ENCODE peak calls at places on chromosomes 1 and 21, in ten cellular contexts. One of them, this sample, is unnamed.

GRCh38 chr1:38454749-38455441 is 404.7 kb downstream of the RRAGC start:
- DNase-seq in A549: no peak
- DNase-seq in tibial nerve: no peak
- DNase-seq in adrenal gland: no peak
- DNase-seq in prostate gland: no peak
- DNase-seq in suprapubic skin: no peak
- DNase-seq in stomach: no peak
- DNase-seq in thyroid gland: no peak
- DNase-seq in transverse colon: no peak
- DNase-seq in HCT116: no peak
- DNase-seq in this sample: no peak

GRCh38 chr1:157429841-157430240 is 122.5 kb downstream of the FCRL5 start:
- DNase-seq in thyroid gland: no peak
- DNase-seq in prostate gland: no peak
- DNase-seq in suprapubic skin: no peak
- DNase-seq in stomach: no peak
- DNase-seq in tibial nerve: no peak
- DNase-seq in A549: no peak
- DNase-seq in HCT116: no peak
- DNase-seq in transverse colon: no peak
- DNase-seq in adrenal gland: no peak
- DNase-seq in this sample: no peak

GRCh38 chr1:88646852-88647645 is 37.0 kb upstream of the PKN2 start:
- DNase-seq in thyroid gland: no peak
- DNase-seq in stomach: no peak
- DNase-seq in A549: no peak
- DNase-seq in prostate gland: no peak
- DNase-seq in transverse colon: no peak
- DNase-seq in suprapubic skin: no peak
- DNase-seq in adrenal gland: no peak
- DNase-seq in HCT116: no peak
- DNase-seq in tibial nerve: no peak
- DNase-seq in this sample: no peak

GRCh38 chr21:31873275-31873695 is 465 bp downstream of the HUNK start:
- DNase-seq in thyroid gland: peak
- DNase-seq in suprapubic skin: no peak
- DNase-seq in HCT116: no peak
- DNase-seq in tibial nerve: no peak
- DNase-seq in transverse colon: peak
- DNase-seq in prostate gland: peak
- DNase-seq in stomach: no peak
- DNase-seq in A549: peak
- DNase-seq in adrenal gland: no peak
- DNase-seq in this sample: no peak

GRCh38 chr1:79364896-79365295 is 358.4 kb upstream of the ADGRL4 start:
- DNase-seq in thyroid gland: no peak
- DNase-seq in transverse colon: no peak
- DNase-seq in stomach: no peak
- DNase-seq in prostate gland: no peak
- DNase-seq in suprapubic skin: no peak
- DNase-seq in adrenal gland: no peak
- DNase-seq in tibial nerve: no peak
- DNase-seq in A549: no peak
- DNase-seq in HCT116: no peak
- DNase-seq in this sample: no peak

GRCh38 chr1:46084553-46085448 is 47.6 kb downstream of the PIK3R3 start:
- DNase-seq in A549: no peak
- DNase-seq in tibial nerve: no peak
- DNase-seq in HCT116: no peak
- DNase-seq in prostate gland: no peak
- DNase-seq in suprapubic skin: no peak
- DNase-seq in stomach: no peak
- DNase-seq in adrenal gland: no peak
- DNase-seq in transverse colon: no peak
- DNase-seq in thyroid gland: no peak
- DNase-seq in this sample: no peak

GRCh38 chr1:8560611-8561544 is 243.0 kb downstream of the SLC45A1 start:
- DNase-seq in stomach: no peak
- DNase-seq in HCT116: peak
- DNase-seq in prostate gland: peak
- DNase-seq in tibial nerve: no peak
- DNase-seq in thyroid gland: no peak
- DNase-seq in adrenal gland: peak
- DNase-seq in transverse colon: no peak
- DNase-seq in suprapubic skin: no peak
- DNase-seq in A549: peak
- DNase-seq in this sample: no peak

GRCh38 chr1:180912801-180913616 is at the start of gene KIAA1614:
- DNase-seq in adrenal gland: no peak
- DNase-seq in prostate gland: no peak
- DNase-seq in stomach: no peak
- DNase-seq in transverse colon: no peak
- DNase-seq in A549: no peak
- DNase-seq in HCT116: no peak
- DNase-seq in thyroid gland: peak
- DNase-seq in tibial nerve: no peak
- DNase-seq in suprapubic skin: peak
- DNase-seq in this sample: peak

GRCh38 chr1:151056149-151056548 is 3.3 kb downstream of the CDC42SE1 start:
- DNase-seq in suprapubic skin: no peak
- DNase-seq in HCT116: no peak
- DNase-seq in stomach: no peak
- DNase-seq in thyroid gland: no peak
- DNase-seq in prostate gland: no peak
- DNase-seq in transverse colon: no peak
- DNase-seq in adrenal gland: no peak
- DNase-seq in tibial nerve: no peak
- DNase-seq in A549: no peak
- DNase-seq in this sample: no peak

GRCh38 chr1:151055581-151055980 is 3.8 kb downstream of the CDC42SE1 start:
- DNase-seq in transverse colon: no peak
- DNase-seq in stomach: no peak
- DNase-seq in tibial nerve: no peak
- DNase-seq in adrenal gland: no peak
- DNase-seq in prostate gland: no peak
- DNase-seq in suprapubic skin: no peak
- DNase-seq in HCT116: no peak
- DNase-seq in A549: no peak
- DNase-seq in thyroid gland: no peak
- DNase-seq in this sample: no peak

GRCh38 chr1:151051356-151052009 is 3.9 kb downstream of the C1orf56 start:
- DNase-seq in A549: no peak
- DNase-seq in stomach: no peak
- DNase-seq in adrenal gland: no peak
- DNase-seq in HCT116: no peak
- DNase-seq in transverse colon: no peak
- DNase-seq in tibial nerve: no peak
- DNase-seq in prostate gland: no peak
- DNase-seq in thyroid gland: no peak
- DNase-seq in suprapubic skin: no peak
- DNase-seq in this sample: no peak

GRCh38 chr1:151056574-151056973 is 2.8 kb downstream of the CDC42SE1 start:
- DNase-seq in thyroid gland: no peak
- DNase-seq in stomach: no peak
- DNase-seq in prostate gland: peak
- DNase-seq in tibial nerve: no peak
- DNase-seq in suprapubic skin: no peak
- DNase-seq in HCT116: no peak
- DNase-seq in A549: no peak
- DNase-seq in transverse colon: peak
- DNase-seq in adrenal gland: no peak
- DNase-seq in this sample: no peak

DNA sequence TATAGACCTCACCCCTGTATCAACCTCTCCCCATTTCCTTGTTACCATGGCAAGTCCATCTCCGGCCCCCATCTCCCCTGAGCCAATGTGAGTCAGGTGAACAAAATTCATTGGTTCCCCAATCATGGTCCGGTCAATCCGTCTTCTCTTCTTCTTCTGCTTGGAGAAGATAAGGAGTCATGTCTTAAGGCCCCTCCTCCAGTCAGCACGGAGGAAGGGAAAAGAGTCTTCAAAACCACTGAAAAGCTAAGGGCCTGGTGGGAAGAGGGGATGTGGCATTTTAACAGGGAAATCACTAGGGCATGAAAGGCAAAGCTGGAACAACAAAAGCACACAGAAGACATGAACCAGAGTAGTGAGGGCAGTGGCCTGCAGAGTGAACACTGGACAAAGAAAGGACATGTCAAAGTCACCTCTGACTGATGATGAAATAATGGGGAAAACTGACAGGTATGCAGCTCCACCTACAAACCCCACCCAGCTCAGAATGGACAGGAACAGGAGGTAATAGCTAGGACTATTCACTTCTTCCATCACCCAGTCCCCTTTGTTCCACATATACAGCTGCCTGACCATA is 4.4 kb downstream of the CDC42SE1 start:
- DNase-seq in stomach: no peak
- DNase-seq in thyroid gland: no peak
- DNase-seq in HCT116: no peak
- DNase-seq in transverse colon: no peak
- DNase-seq in adrenal gland: no peak
- DNase-seq in suprapubic skin: no peak
- DNase-seq in A549: no peak
- DNase-seq in prostate gland: no peak
- DNase-seq in tibial nerve: no peak
- DNase-seq in this sample: no peak
- TF ChIP-seq POLR2A in stomach: no peak
- TF ChIP-seq POLR2A in thyroid gland: no peak
- TF ChIP-seq POLR2A in HCT116: no peak
- TF ChIP-seq POLR2A in transverse colon: no peak
- TF ChIP-seq POLR2A in adrenal gland: no peak
- TF ChIP-seq POLR2A in suprapubic skin: no peak
- TF ChIP-seq POLR2A in A549: no peak
- TF ChIP-seq POLR2A in prostate gland: no peak
- TF ChIP-seq POLR2A in tibial nerve: no peak
- TF ChIP-seq POLR2A in this sample: no peak

GRCh38 chr1:34983700-34984355 is 1.3 kb downstream of the TMEM35B start:
- DNase-seq in transverse colon: no peak
- DNase-seq in suprapubic skin: no peak
- DNase-seq in HCT116: no peak
- DNase-seq in stomach: no peak
- DNase-seq in tibial nerve: no peak
- DNase-seq in prostate gland: no peak
- DNase-seq in adrenal gland: no peak
- DNase-seq in A549: no peak
- DNase-seq in thyroid gland: peak
- DNase-seq in this sample: no peak
- TF ChIP-seq POLR2A in transverse colon: no peak
- TF ChIP-seq POLR2A in suprapubic skin: no peak
- TF ChIP-seq POLR2A in HCT116: no peak
- TF ChIP-seq POLR2A in stomach: no peak
- TF ChIP-seq POLR2A in tibial nerve: no peak
- TF ChIP-seq POLR2A in prostate gland: no peak
- TF ChIP-seq POLR2A in adrenal gland: no peak
- TF ChIP-seq POLR2A in A549: no peak
- TF ChIP-seq POLR2A in thyroid gland: no peak
- TF ChIP-seq POLR2A in this sample: no peak

GRCh38 chr1:10793129-10793651 is 3.3 kb downstream of the CASZ1 start:
- DNase-seq in A549: no peak
- DNase-seq in transverse colon: peak
- DNase-seq in HCT116: no peak
- DNase-seq in stomach: peak
- DNase-seq in prostate gland: peak
- DNase-seq in suprapubic skin: no peak
- DNase-seq in thyroid gland: no peak
- DNase-seq in tibial nerve: no peak
- DNase-seq in adrenal gland: no peak
- DNase-seq in this sample: no peak

GRCh38 chr1:10796029-10796944 is at the start of gene CASZ1:
- DNase-seq in tibial nerve: peak
- DNase-seq in A549: peak
- DNase-seq in transverse colon: peak
- DNase-seq in suprapubic skin: no peak
- DNase-seq in prostate gland: peak
- DNase-seq in thyroid gland: peak
- DNase-seq in HCT116: peak
- DNase-seq in stomach: peak
- DNase-seq in adrenal gland: peak
- DNase-seq in this sample: peak

GRCh38 chr1:10795305-10796021 is 983 bp downstream of the CASZ1 start:
- DNase-seq in thyroid gland: peak
- DNase-seq in prostate gland: peak
- DNase-seq in A549: no peak
- DNase-seq in transverse colon: peak
- DNase-seq in stomach: no peak
- DNase-seq in suprapubic skin: no peak
- DNase-seq in HCT116: no peak
- DNase-seq in adrenal gland: no peak
- DNase-seq in tibial nerve: no peak
- DNase-seq in this sample: peak

GRCh38 chr1:10791117-10791951 is 5.1 kb downstream of the CASZ1 start:
- DNase-seq in A549: no peak
- DNase-seq in thyroid gland: no peak
- DNase-seq in suprapubic skin: no peak
- DNase-seq in transverse colon: no peak
- DNase-seq in tibial nerve: no peak
- DNase-seq in prostate gland: peak
- DNase-seq in adrenal gland: no peak
- DNase-seq in stomach: no peak
- DNase-seq in HCT116: no peak
- DNase-seq in this sample: no peak

GRCh38 chr1:10794724-10795304 is 1.6 kb downstream of the CASZ1 start:
- DNase-seq in tibial nerve: no peak
- DNase-seq in HCT116: no peak
- DNase-seq in thyroid gland: peak
- DNase-seq in prostate gland: no peak
- DNase-seq in stomach: no peak
- DNase-seq in transverse colon: no peak
- DNase-seq in adrenal gland: no peak
- DNase-seq in A549: no peak
- DNase-seq in suprapubic skin: no peak
- DNase-seq in this sample: no peak
- TF ChIP-seq POLR2A in tibial nerve: no peak
- TF ChIP-seq POLR2A in HCT116: no peak
- TF ChIP-seq POLR2A in thyroid gland: no peak
- TF ChIP-seq POLR2A in prostate gland: no peak
- TF ChIP-seq POLR2A in stomach: no peak
- TF ChIP-seq POLR2A in transverse colon: no peak
- TF ChIP-seq POLR2A in adrenal gland: no peak
- TF ChIP-seq POLR2A in A549: no peak
- TF ChIP-seq POLR2A in suprapubic skin: no peak
- TF ChIP-seq POLR2A in this sample: no peak

DNA sequence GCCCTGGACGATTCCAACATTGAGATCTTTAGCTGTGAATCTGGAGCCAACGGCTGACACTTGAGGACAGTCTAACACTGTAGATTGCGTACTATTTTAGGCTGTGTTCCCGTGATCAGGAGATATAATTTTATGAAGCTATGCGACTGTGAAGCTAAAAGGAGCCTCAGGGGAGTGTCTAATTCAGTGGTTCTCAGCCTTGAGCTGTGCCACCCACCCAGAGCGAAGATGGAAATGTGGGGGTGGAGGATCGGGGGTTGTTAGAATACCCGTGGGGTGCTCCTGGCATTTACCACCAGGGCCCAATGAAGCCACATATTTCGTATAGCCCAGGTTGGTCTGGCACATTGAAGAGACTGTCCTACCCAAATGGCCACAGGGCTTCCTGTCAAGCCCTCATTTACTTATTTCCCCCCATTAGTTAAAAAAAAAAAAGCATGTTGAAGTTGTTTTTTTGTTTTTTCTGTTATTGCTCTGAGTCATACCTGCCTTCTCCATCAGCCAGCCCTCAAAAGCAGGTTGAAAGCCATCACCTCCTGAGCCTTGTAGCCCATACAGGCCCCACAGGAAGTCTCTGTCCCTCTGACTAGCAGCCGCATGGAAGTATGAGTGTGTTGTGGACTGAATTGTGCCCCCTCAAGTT is 141.7 kb downstream of the GALNT2 start:
- DNase-seq in tibial nerve: no peak
- DNase-seq in stomach: no peak
- DNase-seq in suprapubic skin: no peak
- DNase-seq in adrenal gland: no peak
- DNase-seq in thyroid gland: no peak
- DNase-seq in HCT116: no peak
- DNase-seq in A549: no peak
- DNase-seq in transverse colon: no peak
- DNase-seq in prostate gland: no peak
- DNase-seq in this sample: no peak
- TF ChIP-seq POLR2A in tibial nerve: no peak
- TF ChIP-seq POLR2A in stomach: no peak
- TF ChIP-seq POLR2A in suprapubic skin: no peak
- TF ChIP-seq POLR2A in adrenal gland: no peak
- TF ChIP-seq POLR2A in thyroid gland: no peak
- TF ChIP-seq POLR2A in HCT116: no peak
- TF ChIP-seq POLR2A in A549: no peak
- TF ChIP-seq POLR2A in transverse colon: no peak
- TF ChIP-seq POLR2A in prostate gland: no peak
- TF ChIP-seq POLR2A in this sample: no peak

This sample was measured in H54.